ENCODE peak calls at places on chromosomes 7 and 10, in six cellular contexts. One of them, this sample, is unnamed.
A peak's percentile ranks its signal among the peaks of the same experiment; 100 is the strongest.

GRCh38 chr10:114876169-114876568 is 54.6 kb downstream of the FHIP2A start:
- ATAC-seq in activated CD8-positive, alpha-beta T cell treated with anti-CD3 and anti-CD28 coated beads for 36 hours: no peak
- ATAC-seq in upper lobe of right lung: no peak
- ATAC-seq in psoas muscle: peak; percentile 8
- ATAC-seq in heart left ventricle: peak; percentile 24
- ATAC-seq in lower lobe of right lung: no peak
- ATAC-seq in this sample: no peak

GRCh38 chr7:89621925-89622641 is 532.2 kb upstream of the STEAP1 start:
- ATAC-seq in activated CD8-positive, alpha-beta T cell treated with anti-CD3 and anti-CD28 coated beads for 36 hours: no peak
- ATAC-seq in upper lobe of right lung: peak; percentile 34
- ATAC-seq in psoas muscle: no peak
- ATAC-seq in heart left ventricle: no peak
- ATAC-seq in lower lobe of right lung: no peak
- ATAC-seq in this sample: peak; percentile 25

GRCh38 chr10:32141018-32141807 is 85.0 kb upstream of the KIF5B start:
- ATAC-seq in activated CD8-positive, alpha-beta T cell treated with anti-CD3 and anti-CD28 coated beads for 36 hours: no peak
- ATAC-seq in upper lobe of right lung: no peak
- ATAC-seq in psoas muscle: no peak
- ATAC-seq in heart left ventricle: peak; percentile 40
- ATAC-seq in lower lobe of right lung: peak; percentile 7
- ATAC-seq in this sample: peak; percentile 20

GRCh38 chr7:84002348-84002747 is 192.2 kb downstream of the SEMA3A start:
- ATAC-seq in activated CD8-positive, alpha-beta T cell treated with anti-CD3 and anti-CD28 coated beads for 36 hours: no peak
- ATAC-seq in upper lobe of right lung: no peak
- ATAC-seq in psoas muscle: no peak
- ATAC-seq in heart left ventricle: no peak
- ATAC-seq in lower lobe of right lung: no peak
- ATAC-seq in this sample: no peak

GRCh38 chr7:11207565-11207964 is 233.9 kb downstream of the PHF14 start:
- ATAC-seq in activated CD8-positive, alpha-beta T cell treated with anti-CD3 and anti-CD28 coated beads for 36 hours: no peak
- ATAC-seq in upper lobe of right lung: no peak
- ATAC-seq in psoas muscle: no peak
- ATAC-seq in heart left ventricle: peak; percentile 51
- ATAC-seq in lower lobe of right lung: no peak
- ATAC-seq in this sample: no peak

GRCh38 chr10:48737866-48738265 is 53.2 kb downstream of the WDFY4 start:
- ATAC-seq in activated CD8-positive, alpha-beta T cell treated with anti-CD3 and anti-CD28 coated beads for 36 hours: no peak
- ATAC-seq in upper lobe of right lung: no peak
- ATAC-seq in psoas muscle: no peak
- ATAC-seq in heart left ventricle: no peak
- ATAC-seq in lower lobe of right lung: no peak
- ATAC-seq in this sample: no peak

GRCh38 chr7:116271980-116272886 is 61.9 kb downstream of the TES start:
- ATAC-seq in activated CD8-positive, alpha-beta T cell treated with anti-CD3 and anti-CD28 coated beads for 36 hours: peak; percentile 24
- ATAC-seq in upper lobe of right lung: peak; percentile 98
- ATAC-seq in psoas muscle: peak; percentile 100
- ATAC-seq in heart left ventricle: peak; percentile 98
- ATAC-seq in lower lobe of right lung: peak; percentile 96
- ATAC-seq in this sample: peak; percentile 94

GRCh38 chr7:107982918-107983389 is 20.0 kb downstream of the LAMB1 start:
- ATAC-seq in activated CD8-positive, alpha-beta T cell treated with anti-CD3 and anti-CD28 coated beads for 36 hours: no peak
- ATAC-seq in upper lobe of right lung: peak; percentile 48
- ATAC-seq in psoas muscle: no peak
- ATAC-seq in heart left ventricle: peak; percentile 50
- ATAC-seq in lower lobe of right lung: peak; percentile 58
- ATAC-seq in this sample: peak; percentile 76

GRCh38 chr7:140673063-140673769 is 471 bp downstream of the ADCK2 start:
- ATAC-seq in activated CD8-positive, alpha-beta T cell treated with anti-CD3 and anti-CD28 coated beads for 36 hours: peak; percentile 74
- ATAC-seq in upper lobe of right lung: peak; percentile 80
- ATAC-seq in psoas muscle: peak; percentile 54
- ATAC-seq in heart left ventricle: peak; percentile 31
- ATAC-seq in lower lobe of right lung: peak; percentile 87
- ATAC-seq in this sample: peak; percentile 68

GRCh38 chr7:132115028-132115427 is 461.2 kb downstream of the PLXNA4 start:
- ATAC-seq in activated CD8-positive, alpha-beta T cell treated with anti-CD3 and anti-CD28 coated beads for 36 hours: no peak
- ATAC-seq in upper lobe of right lung: no peak
- ATAC-seq in psoas muscle: no peak
- ATAC-seq in heart left ventricle: no peak
- ATAC-seq in lower lobe of right lung: no peak
- ATAC-seq in this sample: no peak

GRCh38 chr7:55212176-55212575 is 153.0 kb upstream of the LANCL2 start:
- ATAC-seq in activated CD8-positive, alpha-beta T cell treated with anti-CD3 and anti-CD28 coated beads for 36 hours: no peak
- ATAC-seq in upper lobe of right lung: peak; percentile 46
- ATAC-seq in psoas muscle: no peak
- ATAC-seq in heart left ventricle: no peak
- ATAC-seq in lower lobe of right lung: peak; percentile 57
- ATAC-seq in this sample: no peak

GRCh38 chr7:151514461-151515396 is 5.0 kb downstream of the RHEB start:
- ATAC-seq in activated CD8-positive, alpha-beta T cell treated with anti-CD3 and anti-CD28 coated beads for 36 hours: no peak
- ATAC-seq in upper lobe of right lung: no peak
- ATAC-seq in psoas muscle: no peak
- ATAC-seq in heart left ventricle: no peak
- ATAC-seq in lower lobe of right lung: no peak
- ATAC-seq in this sample: no peak

GRCh38 chr10:101055416-101055815 is 6.4 kb upstream of the KAZALD1 start:
- ATAC-seq in activated CD8-positive, alpha-beta T cell treated with anti-CD3 and anti-CD28 coated beads for 36 hours: no peak
- ATAC-seq in upper lobe of right lung: no peak
- ATAC-seq in psoas muscle: no peak
- ATAC-seq in heart left ventricle: no peak
- ATAC-seq in lower lobe of right lung: no peak
- ATAC-seq in this sample: no peak

GRCh38 chr10:132612571-132613504 is 75.3 kb downstream of the INPP5A start:
- ATAC-seq in activated CD8-positive, alpha-beta T cell treated with anti-CD3 and anti-CD28 coated beads for 36 hours: no peak
- ATAC-seq in upper lobe of right lung: no peak
- ATAC-seq in psoas muscle: no peak
- ATAC-seq in heart left ventricle: no peak
- ATAC-seq in lower lobe of right lung: no peak
- ATAC-seq in this sample: no peak

GRCh38 chr7:44460325-44460724 is 30.1 kb downstream of the NUDCD3 start:
- ATAC-seq in activated CD8-positive, alpha-beta T cell treated with anti-CD3 and anti-CD28 coated beads for 36 hours: peak; percentile 83
- ATAC-seq in upper lobe of right lung: peak; percentile 65
- ATAC-seq in psoas muscle: no peak
- ATAC-seq in heart left ventricle: no peak
- ATAC-seq in lower lobe of right lung: peak; percentile 39
- ATAC-seq in this sample: no peak

GRCh38 chr10:115093776-115094361 is 704 bp downstream of the ATRNL1 start:
- ATAC-seq in activated CD8-positive, alpha-beta T cell treated with anti-CD3 and anti-CD28 coated beads for 36 hours: peak; percentile 49
- ATAC-seq in upper lobe of right lung: peak; percentile 67
- ATAC-seq in psoas muscle: peak; percentile 42
- ATAC-seq in heart left ventricle: peak; percentile 63
- ATAC-seq in lower lobe of right lung: peak; percentile 64
- ATAC-seq in this sample: peak; percentile 12

GRCh38 chr10:4250497-4250887 is 465.5 kb upstream of the KLF6 start:
- ATAC-seq in activated CD8-positive, alpha-beta T cell treated with anti-CD3 and anti-CD28 coated beads for 36 hours: peak; percentile 60
- ATAC-seq in upper lobe of right lung: no peak
- ATAC-seq in psoas muscle: no peak
- ATAC-seq in heart left ventricle: no peak
- ATAC-seq in lower lobe of right lung: no peak
- ATAC-seq in this sample: no peak

GRCh38 chr10:72846225-72846624 is 47.3 kb upstream of the OIT3 start:
- ATAC-seq in activated CD8-positive, alpha-beta T cell treated with anti-CD3 and anti-CD28 coated beads for 36 hours: peak; percentile 45
- ATAC-seq in upper lobe of right lung: no peak
- ATAC-seq in psoas muscle: peak; percentile 74
- ATAC-seq in heart left ventricle: no peak
- ATAC-seq in lower lobe of right lung: no peak
- ATAC-seq in this sample: no peak

GRCh38 chr10:114645729-114646128 is 12.3 kb downstream of the ABLIM1 start:
- ATAC-seq in activated CD8-positive, alpha-beta T cell treated with anti-CD3 and anti-CD28 coated beads for 36 hours: no peak
- ATAC-seq in upper lobe of right lung: no peak
- ATAC-seq in psoas muscle: no peak
- ATAC-seq in heart left ventricle: no peak
- ATAC-seq in lower lobe of right lung: no peak
- ATAC-seq in this sample: no peak

GRCh38 chr7:128136215-128136597 is 104.9 kb upstream of the LEP start:
- ATAC-seq in activated CD8-positive, alpha-beta T cell treated with anti-CD3 and anti-CD28 coated beads for 36 hours: peak; percentile 10
- ATAC-seq in upper lobe of right lung: no peak
- ATAC-seq in psoas muscle: peak; percentile 36
- ATAC-seq in heart left ventricle: no peak
- ATAC-seq in lower lobe of right lung: no peak
- ATAC-seq in this sample: peak; percentile 40

GRCh38 chr10:86599729-86600128 is 54.6 kb upstream of the OPN4 start:
- ATAC-seq in activated CD8-positive, alpha-beta T cell treated with anti-CD3 and anti-CD28 coated beads for 36 hours: peak; percentile 83
- ATAC-seq in upper lobe of right lung: peak; percentile 66
- ATAC-seq in psoas muscle: no peak
- ATAC-seq in heart left ventricle: peak; percentile 14
- ATAC-seq in lower lobe of right lung: peak; percentile 59
- ATAC-seq in this sample: no peak

GRCh38 chr10:48845512-48845911 is 94.1 kb downstream of the LRRC18 start:
- ATAC-seq in activated CD8-positive, alpha-beta T cell treated with anti-CD3 and anti-CD28 coated beads for 36 hours: no peak
- ATAC-seq in upper lobe of right lung: no peak
- ATAC-seq in psoas muscle: no peak
- ATAC-seq in heart left ventricle: no peak
- ATAC-seq in lower lobe of right lung: no peak
- ATAC-seq in this sample: no peak

DNA sequence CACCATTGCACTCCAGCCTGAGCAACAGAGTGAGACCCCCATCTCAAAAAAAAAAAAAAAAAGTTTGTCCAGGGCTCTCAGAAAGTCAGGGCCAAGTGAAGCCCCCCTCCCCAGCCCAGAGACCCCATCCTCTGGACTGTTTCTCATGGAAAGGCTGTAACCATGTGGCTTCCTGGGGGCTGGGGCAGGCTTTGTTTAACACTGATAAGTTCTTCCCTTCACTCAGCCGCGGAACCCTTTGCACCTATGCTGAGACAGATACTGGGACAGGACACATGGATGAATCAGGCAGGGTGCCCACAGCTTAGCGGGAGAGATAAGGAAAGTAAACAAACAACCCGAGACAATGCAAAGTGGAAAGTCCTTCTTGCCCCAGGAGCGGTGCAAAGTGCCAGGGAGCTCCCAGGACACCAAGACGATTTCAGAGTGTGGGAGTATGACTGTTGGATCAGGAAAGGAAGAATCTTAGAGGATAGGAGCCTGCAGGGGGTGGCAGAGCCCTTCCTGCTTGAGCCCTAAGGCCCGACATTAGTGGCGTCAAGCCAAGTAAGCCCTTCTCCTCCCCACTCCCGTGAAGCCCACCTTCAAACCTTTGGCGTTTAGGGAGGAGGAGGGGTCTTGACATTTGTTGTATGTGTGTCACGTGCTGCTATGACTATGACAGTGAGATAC is 11.6 kb downstream of the MLXIPL start:
- ATAC-seq in activated CD8-positive, alpha-beta T cell treated with anti-CD3 and anti-CD28 coated beads for 36 hours: peak; percentile 42
- ATAC-seq in upper lobe of right lung: peak; percentile 49
- ATAC-seq in psoas muscle: peak; percentile 66
- ATAC-seq in heart left ventricle: peak; percentile 28
- ATAC-seq in lower lobe of right lung: no peak
- ATAC-seq in this sample: no peak
- TF ChIP-seq CTCF in activated CD8-positive, alpha-beta T cell treated with anti-CD3 and anti-CD28 coated beads for 36 hours: no peak
- TF ChIP-seq CTCF in upper lobe of right lung: no peak
- TF ChIP-seq CTCF in psoas muscle: peak; percentile 18
- TF ChIP-seq CTCF in heart left ventricle: no peak
- TF ChIP-seq CTCF in lower lobe of right lung: no peak
- TF ChIP-seq CTCF in this sample: no peak

GRCh38 chr7:105853931-105854419 is 22.4 kb downstream of the ATXN7L1 start:
- ATAC-seq in activated CD8-positive, alpha-beta T cell treated with anti-CD3 and anti-CD28 coated beads for 36 hours: no peak
- ATAC-seq in upper lobe of right lung: no peak
- ATAC-seq in psoas muscle: no peak
- ATAC-seq in heart left ventricle: peak; percentile 13
- ATAC-seq in lower lobe of right lung: no peak
- ATAC-seq in this sample: peak; percentile 38
- TF ChIP-seq CTCF in activated CD8-positive, alpha-beta T cell treated with anti-CD3 and anti-CD28 coated beads for 36 hours: no peak
- TF ChIP-seq CTCF in upper lobe of right lung: no peak
- TF ChIP-seq CTCF in psoas muscle: no peak
- TF ChIP-seq CTCF in heart left ventricle: no peak
- TF ChIP-seq CTCF in lower lobe of right lung: no peak
- TF ChIP-seq CTCF in this sample: peak; percentile 32

GRCh38 chr7:732094-732541 is 5.0 kb upstream of the PRKAR1B start:
- ATAC-seq in activated CD8-positive, alpha-beta T cell treated with anti-CD3 and anti-CD28 coated beads for 36 hours: peak; percentile 43
- ATAC-seq in upper lobe of right lung: peak; percentile 85
- ATAC-seq in psoas muscle: peak; percentile 85
- ATAC-seq in heart left ventricle: peak; percentile 77
- ATAC-seq in lower lobe of right lung: peak; percentile 50
- ATAC-seq in this sample: peak; percentile 71
- TF ChIP-seq CTCF in activated CD8-positive, alpha-beta T cell treated with anti-CD3 and anti-CD28 coated beads for 36 hours: no peak
- TF ChIP-seq CTCF in upper lobe of right lung: peak; percentile 43
- TF ChIP-seq CTCF in psoas muscle: peak; percentile 40
- TF ChIP-seq CTCF in heart left ventricle: peak; percentile 60
- TF ChIP-seq CTCF in lower lobe of right lung: peak; percentile 38
- TF ChIP-seq CTCF in this sample: no peak

DNA sequence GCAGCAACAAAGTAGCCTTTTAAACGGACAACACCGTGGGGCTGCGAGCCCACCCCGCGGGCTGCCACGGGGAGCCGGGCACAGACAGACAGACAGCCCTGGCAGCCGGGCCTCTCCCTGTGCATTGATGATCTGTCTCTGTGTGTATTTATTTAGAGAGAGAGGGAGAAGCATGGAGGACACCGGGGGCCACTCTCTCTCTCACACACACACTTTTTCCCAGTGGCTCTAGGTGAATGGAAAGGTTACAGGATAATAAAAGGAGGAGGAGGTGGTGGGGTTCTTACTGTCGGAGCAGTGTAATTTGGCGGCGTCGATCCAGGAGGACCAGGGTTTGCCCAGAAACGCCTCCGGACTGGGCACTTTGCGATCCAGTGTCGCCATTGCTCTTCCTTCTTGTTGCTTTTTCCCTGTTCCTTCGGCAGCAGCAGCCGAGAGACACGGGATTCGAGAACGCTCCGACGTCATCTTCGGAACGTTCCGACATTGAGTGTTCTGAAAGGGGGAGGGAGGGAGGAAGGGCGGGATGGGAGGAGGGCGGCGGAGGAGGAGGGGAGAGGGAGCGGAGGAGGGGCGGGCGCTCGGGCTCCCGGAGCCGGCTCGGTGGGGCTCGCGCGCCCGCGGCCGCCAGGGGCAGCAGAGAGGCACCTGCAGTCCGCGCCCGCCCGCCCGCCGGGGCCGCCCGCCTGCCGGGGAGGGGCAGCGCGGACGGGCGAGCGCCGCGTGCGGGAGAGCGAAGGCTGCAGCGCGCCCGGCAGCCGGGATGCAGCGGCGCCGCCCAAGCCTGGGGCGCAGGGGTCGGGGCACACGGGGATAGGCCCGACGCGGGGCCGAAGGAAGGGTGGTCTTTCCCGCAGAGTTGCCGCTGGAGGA is at the start of gene ATXN7L1:
- ATAC-seq in activated CD8-positive, alpha-beta T cell treated with anti-CD3 and anti-CD28 coated beads for 36 hours: peak; percentile 91
- ATAC-seq in upper lobe of right lung: peak; percentile 99
- ATAC-seq in psoas muscle: peak; percentile 98
- ATAC-seq in heart left ventricle: peak; percentile 97
- ATAC-seq in lower lobe of right lung: peak; percentile 97
- ATAC-seq in this sample: peak; percentile 94
- TF ChIP-seq CTCF in activated CD8-positive, alpha-beta T cell treated with anti-CD3 and anti-CD28 coated beads for 36 hours: peak; percentile 58
- TF ChIP-seq CTCF in upper lobe of right lung: peak; percentile 36
- TF ChIP-seq CTCF in psoas muscle: peak; percentile 82
- TF ChIP-seq CTCF in heart left ventricle: peak; percentile 56
- TF ChIP-seq CTCF in lower lobe of right lung: peak; percentile 35
- TF ChIP-seq CTCF in this sample: peak; percentile 85

GRCh38 chr7:21675255-21675654 is 132.4 kb downstream of the DNAH11 start:
- ATAC-seq in activated CD8-positive, alpha-beta T cell treated with anti-CD3 and anti-CD28 coated beads for 36 hours: no peak
- ATAC-seq in upper lobe of right lung: no peak
- ATAC-seq in psoas muscle: no peak
- ATAC-seq in heart left ventricle: no peak
- ATAC-seq in lower lobe of right lung: no peak
- ATAC-seq in this sample: no peak
- TF ChIP-seq CTCF in activated CD8-positive, alpha-beta T cell treated with anti-CD3 and anti-CD28 coated beads for 36 hours: no peak
- TF ChIP-seq CTCF in upper lobe of right lung: no peak
- TF ChIP-seq CTCF in psoas muscle: no peak
- TF ChIP-seq CTCF in heart left ventricle: no peak
- TF ChIP-seq CTCF in lower lobe of right lung: no peak
- TF ChIP-seq CTCF in this sample: no peak

GRCh38 chr7:76383089-76383944 is 24.5 kb upstream of the YWHAG start:
- ATAC-seq in activated CD8-positive, alpha-beta T cell treated with anti-CD3 and anti-CD28 coated beads for 36 hours: no peak
- ATAC-seq in upper lobe of right lung: no peak
- ATAC-seq in psoas muscle: no peak
- ATAC-seq in heart left ventricle: no peak
- ATAC-seq in lower lobe of right lung: no peak
- ATAC-seq in this sample: no peak
- TF ChIP-seq CTCF in activated CD8-positive, alpha-beta T cell treated with anti-CD3 and anti-CD28 coated beads for 36 hours: no peak
- TF ChIP-seq CTCF in upper lobe of right lung: no peak
- TF ChIP-seq CTCF in psoas muscle: no peak
- TF ChIP-seq CTCF in heart left ventricle: peak; percentile 10
- TF ChIP-seq CTCF in lower lobe of right lung: no peak
- TF ChIP-seq CTCF in this sample: no peak

This sample was measured in gastroesophageal sphincter.